ENCODE peak calls at places on chromosomes 6 and 20, in six cellular contexts. G is Calu3, I is fibroblast of the aortic adventitia, V is transverse colon, H is OCI-LY7, X is neural crest cell. C is an unnamed sample.

GRCh38 chr20:47493954-47494293 is 7.8 kb upstream of the NCOA3 start:
- DNase-seq in G (peak), I (no peak), V (no peak), H (no peak), X (no peak), C (no peak)

GRCh38 chr20:8394308-8394945 is 262.4 kb downstream of the PLCB1 start:
- DNase-seq in G (no peak), I (peak), V (no peak), H (peak), X (no peak), C (no peak)

GRCh38 chr6:152091851-152092341 is 284.4 kb downstream of the ESR1 start:
- DNase-seq in G (no peak), I (peak), V (no peak), H (no peak), X (no peak), C (no peak)

GRCh38 chr6:88566746-88567534 is 396.5 kb downstream of the RNGTT start:
- DNase-seq in G (no peak), I (no peak), V (no peak), H (peak), X (no peak), C (no peak)

GRCh38 chr6:31403283-31403989 is at the start of gene MICA:
- DNase-seq in G (peak), I (peak), V (peak), H (peak), X (peak), C (peak)

GRCh38 chr6:99282479-99283062 is 66.9 kb downstream of the FAXC start:
- DNase-seq in G (no peak), I (peak), V (no peak), H (peak), X (no peak), C (no peak)

GRCh38 chr20:35991142-35991771 is 22.9 kb downstream of the CNBD2 start:
- DNase-seq in G (peak), I (peak), V (peak), H (peak), X (no peak), C (no peak)

GRCh38 chr6:32794510-32794909 is 22.3 kb downstream of the HLA-DOB start:
- DNase-seq in G (no peak), I (no peak), V (no peak), H (no peak), X (no peak), C (no peak)

GRCh38 chr6:32105433-32105832 is 3.7 kb downstream of the TNXB start:
- DNase-seq in G (no peak), I (peak), V (no peak), H (no peak), X (no peak), C (no peak)

GRCh38 chr6:36776167-36776566 is 63.1 kb downstream of the CPNE5 start:
- DNase-seq in G (no peak), I (no peak), V (no peak), H (no peak), X (no peak), C (no peak)

GRCh38 chr6:75460636-75461035 is 33.0 kb downstream of the FILIP1 start:
- DNase-seq in G (no peak), I (peak), V (no peak), H (no peak), X (no peak), C (no peak)

GRCh38 chr6:27791182-27791939 is 120.8 kb downstream of the OR2B2 start:
- DNase-seq in G (peak), I (peak), V (peak), H (peak), X (peak), C (no peak)

GRCh38 chr6:49550413-49551125 is at the start of gene C6orf141:
- DNase-seq in G (peak), I (no peak), V (peak), H (no peak), X (peak), C (peak)

GRCh38 chr6:141607956-141608355 is 524.8 kb upstream of the GJE1 start:
- DNase-seq in G (no peak), I (peak), V (no peak), H (no peak), X (no peak), C (no peak)

GRCh38 chr6:22126910-22127309 is 169.9 kb downstream of the PRL start:
- DNase-seq in G (no peak), I (no peak), V (no peak), H (no peak), X (no peak), C (no peak)

GRCh38 chr20:610130-611046 is at the start of gene TCF15:
- DNase-seq in G (no peak), I (no peak), V (no peak), H (no peak), X (peak), C (no peak)

GRCh38 chr6:38973178-38974057 is 75.2 kb upstream of the GLP1R start:
- DNase-seq in G (peak), I (peak), V (no peak), H (peak), X (no peak), C (no peak)

GRCh38 chr20:46111028-46111835 is 6.9 kb upstream of the CD40 start:
- DNase-seq in G (no peak), I (peak), V (peak), H (peak), X (no peak), C (no peak)

GRCh38 chr6:110683236-110683635 is 132.0 kb downstream of the CDK19 start:
- DNase-seq in G (no peak), I (peak), V (no peak), H (no peak), X (no peak), C (no peak)

GRCh38 chr6:144885817-144886216 is 600.7 kb downstream of the UTRN start:
- DNase-seq in G (no peak), I (no peak), V (no peak), H (no peak), X (no peak), C (no peak)

GRCh38 chr6:159935065-159935464 is 33.8 kb upstream of the IGF2R start:
- DNase-seq in G (no peak), I (peak), V (no peak), H (no peak), X (no peak), C (no peak)

GRCh38 chr6:136181858-136182257 is 68.3 kb downstream of the MTFR2 start:
- DNase-seq in G (no peak), I (no peak), V (no peak), H (no peak), X (no peak), C (no peak)

GRCh38 chr6:153595903-153596302 is 443.1 kb upstream of the OPRM1 start:
- DNase-seq in G (no peak), I (no peak), V (no peak), H (no peak), X (no peak), C (no peak)

GRCh38 chr20:10429443-10429981 is 4.5 kb downstream of the MKKS start:
- DNase-seq in G (no peak), I (no peak), V (peak), H (no peak), X (no peak), C (no peak)

GRCh38 chr6:142804490-142804889 is 140.5 kb downstream of the HIVEP2 start:
- DNase-seq in G (no peak), I (no peak), V (no peak), H (no peak), X (no peak), C (no peak)

GRCh38 chr20:61646453-61646852 is 394.4 kb downstream of the CDH4 start:
- DNase-seq in G (no peak), I (no peak), V (no peak), H (no peak), X (no peak), C (no peak)

GRCh38 chr20:17565164-17565845 is 4.6 kb upstream of the DSTN start:
- DNase-seq in G (no peak), I (no peak), V (no peak), H (no peak), X (no peak), C (no peak)

GRCh38 chr6:105836379-105836778 is 249.8 kb upstream of the PRDM1 start:
- DNase-seq in G (no peak), I (no peak), V (no peak), H (peak), X (no peak), C (no peak)

GRCh38 chr20:35084998-35085397 is 7.6 kb downstream of the TRPC4AP start:
- DNase-seq in G (no peak), I (no peak), V (no peak), H (no peak), X (no peak), C (no peak)

GRCh38 chr6:156065838-156066237 is 610.2 kb upstream of the NOX3 start:
- DNase-seq in G (no peak), I (no peak), V (no peak), H (no peak), X (no peak), C (no peak)

DNA sequence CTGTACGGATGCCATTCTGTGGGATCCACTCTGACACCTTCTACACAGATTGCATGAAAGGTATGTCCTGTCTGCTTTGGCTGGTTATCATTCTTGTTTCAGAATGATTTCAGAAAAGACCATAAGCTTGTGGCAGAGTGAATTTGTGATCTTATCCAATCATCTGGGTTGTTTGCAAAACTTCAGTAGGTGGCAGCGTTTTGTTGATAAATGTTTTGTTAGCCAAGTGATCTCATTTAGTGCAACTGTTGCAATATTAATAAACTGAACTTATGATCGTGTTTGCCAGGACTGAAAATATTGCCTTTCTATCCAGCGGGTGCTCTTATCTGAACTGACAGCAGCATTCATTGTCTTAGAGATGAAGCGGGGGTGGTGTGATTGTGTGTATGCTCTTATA is 613.2 kb upstream of the NOX3 start:
- DNase-seq in G (no peak), I (no peak), V (no peak), H (peak), X (no peak), C (no peak)
- TF ChIP-seq CTCF in G (no peak), I (no peak), V (no peak), H (peak), X (no peak), C (no peak)

GRCh38 chr20:2172305-2173175 is 70.9 kb downstream of the STK35 start:
- DNase-seq in G (peak), I (peak), V (peak), H (peak), X (peak), C (peak)
- TF ChIP-seq CTCF in G (peak), I (peak), V (peak), H (peak), X (peak), C (peak)

GRCh38 chr6:25014806-25015560 is 79.2 kb upstream of the RIPOR2 start:
- DNase-seq in G (no peak), I (peak), V (no peak), H (peak), X (no peak), C (no peak)

GRCh38 chr6:25014375-25014774 is 78.6 kb upstream of the RIPOR2 start:
- DNase-seq in G (no peak), I (no peak), V (no peak), H (no peak), X (no peak), C (no peak)

GRCh38 chr6:25010917-25011625 is 75.3 kb upstream of the RIPOR2 start:
- DNase-seq in G (no peak), I (peak), V (no peak), H (no peak), X (no peak), C (no peak)

GRCh38 chr6:25012657-25013056 is 76.9 kb upstream of the RIPOR2 start:
- DNase-seq in G (no peak), I (peak), V (no peak), H (no peak), X (no peak), C (no peak)

GRCh38 chr6:25013249-25013648 is 77.5 kb upstream of the RIPOR2 start:
- DNase-seq in G (peak), I (no peak), V (no peak), H (peak), X (no peak), C (no peak)
- TF ChIP-seq CTCF in G (peak), I (no peak), V (no peak), H (peak), X (no peak), C (no peak)

GRCh38 chr20:19073584-19074198 is 138.8 kb upstream of the SLC24A3 start:
- DNase-seq in G (no peak), I (no peak), V (no peak), H (peak), X (peak), C (no peak)
- TF ChIP-seq CTCF in G (no peak), I (no peak), V (peak), H (peak), X (peak), C (no peak)

GRCh38 chr6:113995632-113996031 is 24.7 kb upstream of the HDAC2 start:
- DNase-seq in G (no peak), I (peak), V (peak), H (no peak), X (no peak), C (no peak)

GRCh38 chr6:113994934-113995342 is 24.0 kb upstream of the HDAC2 start:
- DNase-seq in G (peak), I (peak), V (peak), H (peak), X (peak), C (no peak)

DNA sequence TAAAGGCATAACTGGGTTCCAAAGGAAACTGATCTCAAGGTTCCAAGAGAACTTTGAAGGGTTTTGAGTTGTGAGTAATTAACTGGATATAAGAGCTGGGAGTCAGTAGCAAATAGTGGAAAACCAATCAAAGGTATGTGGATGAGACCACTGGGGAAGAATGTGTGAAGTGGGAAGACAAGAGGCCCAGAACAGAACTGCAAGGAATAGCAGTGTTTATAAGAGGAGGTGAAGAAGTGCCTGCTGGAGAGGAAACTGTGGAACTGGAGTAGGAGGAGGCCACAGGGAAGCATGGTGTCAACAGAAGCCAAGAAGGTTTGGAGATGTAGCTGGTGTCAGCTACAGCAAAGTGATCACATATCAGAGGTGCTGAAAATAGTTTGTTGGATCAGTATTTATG is 18.7 kb upstream of the HDAC2 start:
- DNase-seq in G (no peak), I (no peak), V (no peak), H (no peak), X (no peak), C (no peak)
- TF ChIP-seq CTCF in G (no peak), I (no peak), V (no peak), H (no peak), X (no peak), C (no peak)